ENCODE peak calls at places on chromosomes 12 and 14, in six cellular contexts. P, G, X, U, F and E are unnamed samples.

GRCh38 chr14:91352696-91353692 is 64.6 kb downstream of the CCDC88C start:
- DNase-seq in F (no peak), G (no peak), P (no peak), X (no peak), U (no peak), E (no peak)

GRCh38 chr14:104442107-104442551 is 137.4 kb upstream of the C14orf180 start:
- DNase-seq in F (no peak), U (no peak), G (peak), X (no peak), P (no peak), E (no peak)

GRCh38 chr14:34363733-34364134 is 98.3 kb downstream of the SPTSSA start:
- DNase-seq in F (peak), U (no peak), P (no peak), X (no peak), G (no peak), E (peak)

GRCh38 chr14:97298775-97299174 is 501.6 kb downstream of the VRK1 start:
- DNase-seq in P (no peak), F (no peak), U (no peak), X (no peak), G (no peak), E (no peak)

GRCh38 chr14:58772814-58773620 is 135.3 kb downstream of the DACT1 start:
- DNase-seq in X (peak), U (no peak), F (peak), P (no peak), G (peak), E (peak)

GRCh38 chr12:28742791-28743190 is 406.3 kb upstream of the FAR2 start:
- DNase-seq in G (no peak), U (no peak), P (no peak), F (peak), X (peak), E (no peak)

GRCh38 chr14:68535404-68536024 is 257.4 kb downstream of the ZFP36L1 start:
- DNase-seq in P (no peak), G (no peak), U (no peak), X (peak), F (peak), E (no peak)

GRCh38 chr12:117225179-117225578 is 34.9 kb upstream of the FBXO21 start:
- DNase-seq in U (no peak), F (no peak), X (no peak), G (no peak), P (no peak), E (no peak)

GRCh38 chr12:1933342-1933992 is 15.0 kb upstream of the CACNA2D4 start:
- DNase-seq in P (no peak), G (peak), F (peak), U (no peak), X (peak), E (no peak)

GRCh38 chr14:100839573-100840175 is 13.8 kb downstream of the MEG3 start:
- DNase-seq in F (no peak), U (no peak), X (no peak), G (no peak), P (peak), E (no peak)

GRCh38 chr12:21940972-21941521 is at the start of gene ABCC9:
- DNase-seq in P (peak), F (peak), X (peak), U (no peak), G (peak), E (peak)

GRCh38 chr14:75906680-75907280 is 75.0 kb downstream of the TGFB3 start:
- DNase-seq in X (peak), G (no peak), P (peak), U (no peak), F (peak), E (peak)

GRCh38 chr12:109879332-109880048 is 851 bp downstream of the GLTP start:
- DNase-seq in X (no peak), U (no peak), G (no peak), F (peak), P (no peak), E (peak)

GRCh38 chr12:117076410-117077372 is 22.5 kb downstream of the TESC start:
- DNase-seq in G (no peak), X (no peak), P (no peak), U (no peak), F (no peak), E (peak)

GRCh38 chr14:90545966-90546751 is 149.3 kb downstream of the CALM1 start:
- DNase-seq in G (no peak), P (no peak), U (no peak), X (no peak), F (no peak), E (no peak)

GRCh38 chr14:102878970-102879460 is 43.4 kb upstream of the AMN start:
- DNase-seq in G (no peak), P (no peak), F (no peak), X (no peak), U (no peak), E (peak)

GRCh38 chr12:77116277-77116676 is 50.9 kb upstream of the E2F7 start:
- DNase-seq in F (peak), P (no peak), G (no peak), U (no peak), X (peak), E (no peak)

GRCh38 chr14:52885230-52885629 is 65.6 kb downstream of the FERMT2 start:
- DNase-seq in U (no peak), F (peak), G (no peak), X (peak), P (no peak), E (no peak)

GRCh38 chr12:120421701-120422100 is 16.2 kb upstream of the COX6A1 start:
- DNase-seq in P (no peak), U (no peak), G (peak), F (no peak), X (no peak), E (peak)

GRCh38 chr14:46661728-46662127 is 10.1 kb upstream of the RPL10L start:
- DNase-seq in U (no peak), G (peak), X (no peak), F (peak), P (no peak), E (peak)

GRCh38 chr12:58841058-58841798 is 79.1 kb downstream of the LRIG3 start:
- DNase-seq in X (no peak), F (no peak), P (no peak), G (peak), U (no peak), E (peak)

GRCh38 chr14:26993541-26993940 is 395.7 kb upstream of the NOVA1 start:
- DNase-seq in P (no peak), X (no peak), U (no peak), G (no peak), F (no peak), E (no peak)

GRCh38 chr14:75493580-75494130 is 28.6 kb upstream of the BATF start:
- DNase-seq in F (no peak), P (no peak), U (no peak), X (no peak), G (no peak), E (no peak)

GRCh38 chr14:65783101-65783500 is 370.6 kb downstream of the FUT8 start:
- DNase-seq in P (no peak), X (no peak), U (no peak), F (no peak), G (no peak), E (no peak)

GRCh38 chr12:29990971-29991370 is 207.2 kb upstream of the TMTC1 start:
- DNase-seq in X (peak), U (no peak), F (no peak), G (no peak), P (no peak), E (no peak)

GRCh38 chr12:76863005-76863670 is 15.7 kb downstream of the CSRP2 start:
- DNase-seq in P (no peak), G (no peak), U (no peak), X (peak), F (peak), E (no peak)

GRCh38 chr12:130993759-130994670 is 40.3 kb downstream of the ADGRD1 start:
- DNase-seq in X (no peak), G (no peak), F (no peak), P (no peak), U (no peak), E (no peak)

GRCh38 chr12:65938807-65939206 is 114.5 kb downstream of the HMGA2 start:
- DNase-seq in G (no peak), X (no peak), U (no peak), P (no peak), F (no peak), E (no peak)
- H2AK5ac ChIP-seq in G (no peak), X (no peak), U (no peak), P (no peak), F (no peak), E (no peak)

GRCh38 chr12:49547090-49547690 is 8.4 kb downstream of the KCNH3 start:
- DNase-seq in U (no peak), G (no peak), X (no peak), F (no peak), P (no peak), E (no peak)

GRCh38 chr12:49549735-49550710 is 11.2 kb downstream of the KCNH3 start:
- DNase-seq in U (no peak), F (no peak), G (no peak), X (no peak), P (no peak), E (no peak)

GRCh38 chr12:49550853-49551252 is 12.0 kb downstream of the KCNH3 start:
- DNase-seq in F (no peak), U (no peak), X (no peak), P (no peak), G (no peak), E (peak)

GRCh38 chr12:49548481-49548821 is 9.6 kb downstream of the KCNH3 start:
- DNase-seq in G (no peak), P (no peak), U (no peak), F (no peak), X (no peak), E (no peak)

GRCh38 chr12:49548822-49549648 is 10.2 kb downstream of the KCNH3 start:
- DNase-seq in P (peak), G (peak), F (peak), X (no peak), U (no peak), E (peak)
- H4K8ac ChIP-seq in P (peak), G (no peak), F (peak), X (peak), U (peak), E (no peak)

GRCh38 chr12:100138048-100138907 is 4.4 kb downstream of the BLTP3B start:
- DNase-seq in X (peak), P (no peak), U (no peak), G (no peak), F (peak), E (peak)

GRCh38 chr12:100145643-100146042 is 3.0 kb upstream of the BLTP3B start:
- DNase-seq in X (no peak), U (no peak), P (no peak), G (no peak), F (no peak), E (no peak)

GRCh38 chr12:100142851-100143559 is at the start of gene BLTP3B:
- DNase-seq in G (peak), X (peak), P (peak), F (peak), U (peak), E (peak)

GRCh38 chr12:100141666-100141997 is 1.0 kb downstream of the BLTP3B start:
- DNase-seq in F (peak), G (no peak), U (no peak), P (no peak), X (peak), E (peak)

DNA sequence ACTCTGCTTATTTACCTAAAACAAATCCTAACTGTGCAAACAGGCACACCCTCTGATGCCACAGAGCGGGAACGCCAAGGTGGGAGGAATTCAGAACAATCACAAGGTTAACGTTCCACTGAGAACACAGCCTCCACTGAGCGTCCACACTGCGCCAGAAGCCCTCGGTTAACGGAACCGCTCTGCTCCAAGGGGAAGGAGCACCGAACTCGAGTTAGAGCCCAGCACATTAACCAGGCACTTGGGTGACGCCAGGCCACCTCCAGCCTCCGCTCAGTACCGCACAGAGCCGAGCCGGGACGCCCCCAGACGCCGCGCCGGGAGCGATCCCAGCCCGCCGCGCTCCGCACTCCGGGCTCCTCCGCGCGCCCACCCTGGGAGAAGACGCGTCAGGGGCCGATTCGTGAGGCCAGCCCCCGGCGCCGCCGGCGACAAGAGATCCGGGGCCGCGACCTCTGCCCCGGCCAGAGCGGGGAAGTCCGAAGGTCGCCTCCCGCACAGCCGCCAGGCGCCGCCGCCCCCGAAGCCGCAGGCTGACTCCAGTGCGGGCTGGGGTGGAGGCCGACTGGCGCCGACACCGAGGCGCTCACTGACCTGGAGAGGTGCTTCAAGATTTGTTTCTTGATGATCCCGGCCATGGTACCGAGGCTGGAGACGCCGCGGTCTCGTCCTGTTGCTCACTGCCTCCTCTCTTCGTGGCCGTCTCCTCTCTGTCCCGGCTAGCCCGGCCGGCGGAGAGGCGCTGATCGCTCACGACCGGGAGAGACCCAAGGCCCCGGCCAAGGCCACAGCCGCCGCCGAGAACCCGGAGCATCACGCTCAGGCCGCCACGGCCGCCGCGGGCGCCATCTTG is 450 bp downstream of the BLTP3B start:
- DNase-seq in X (no peak), G (peak), P (peak), F (no peak), U (no peak), E (peak)
- H2BK5ac ChIP-seq in X (peak), G (no peak), P (no peak), F (peak), U (peak), E (peak)

GRCh38 chr14:76947078-76947837 is 81.2 kb downstream of the IRF2BPL start:
- DNase-seq in P (peak), X (peak), U (peak), G (peak), F (peak), E (peak)
- H2AK5ac ChIP-seq in P (peak), X (peak), U (peak), G (no peak), F (peak), E (peak)

GRCh38 chr12:14773685-14774073 is 29.6 kb downstream of the WBP11 start:
- DNase-seq in U (no peak), X (no peak), P (no peak), F (no peak), G (no peak), E (no peak)
- H4K8ac ChIP-seq in U (no peak), X (peak), P (no peak), F (peak), G (no peak), E (peak)

DNA sequence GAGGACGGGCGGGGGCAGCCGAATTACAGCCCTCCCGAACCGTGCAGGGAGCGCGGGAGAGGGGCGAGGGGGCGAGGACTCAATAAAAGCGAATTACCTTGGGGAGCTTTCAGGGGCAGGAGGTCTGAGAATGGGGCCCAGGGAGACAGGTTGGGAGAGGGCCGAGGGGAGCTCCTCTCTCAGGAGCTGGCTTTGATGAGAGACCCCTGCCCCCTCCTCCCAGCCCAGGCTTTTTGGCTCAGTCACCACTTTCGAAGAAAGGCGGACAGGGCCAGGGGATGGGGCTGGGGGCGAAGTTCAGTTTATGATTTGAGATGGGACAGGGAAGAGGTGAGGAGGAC is 783 bp downstream of the HOXC9 start:
- DNase-seq in P (no peak), X (no peak), U (no peak), F (no peak), G (no peak), E (no peak)
- H2BK5ac ChIP-seq in P (no peak), X (no peak), U (no peak), F (peak), G (no peak), E (no peak)